ENCODE peak calls at places on chromosomes 3 and 15, in ten cellular contexts. One of them, this sample, is unnamed.

GRCh38 chr15:58535894-58536293 is 104.1 kb downstream of the LIPC start:
- DNase-seq in psoas muscle: no peak
- DNase-seq in fibroblast of lung: no peak
- DNase-seq in adrenal gland: no peak
- DNase-seq in pancreas: no peak
- DNase-seq in left lung: no peak
- DNase-seq in hepatocyte: no peak
- DNase-seq in WERI-Rb-1: no peak
- DNase-seq in left ventricle myocardium inferior: no peak
- DNase-seq in DND-41: no peak
- DNase-seq in this sample: no peak

GRCh38 chr15:72315706-72316370 is 4.1 kb downstream of the CELF6 start:
- DNase-seq in psoas muscle: no peak
- DNase-seq in fibroblast of lung: no peak
- DNase-seq in adrenal gland: no peak
- DNase-seq in pancreas: no peak
- DNase-seq in left lung: no peak
- DNase-seq in hepatocyte: peak; percentile 22
- DNase-seq in WERI-Rb-1: peak; percentile 87
- DNase-seq in left ventricle myocardium inferior: no peak
- DNase-seq in DND-41: peak; percentile 57
- DNase-seq in this sample: no peak

GRCh38 chr15:69160976-69161877 is 792 bp downstream of the GLCE start:
- DNase-seq in psoas muscle: peak; percentile 64
- DNase-seq in fibroblast of lung: peak; percentile 28
- DNase-seq in adrenal gland: peak; percentile 26
- DNase-seq in pancreas: peak; percentile 36
- DNase-seq in left lung: peak; percentile 84
- DNase-seq in hepatocyte: peak; percentile 65
- DNase-seq in WERI-Rb-1: peak; percentile 61
- DNase-seq in left ventricle myocardium inferior: peak; percentile 44
- DNase-seq in DND-41: peak; percentile 30
- DNase-seq in this sample: peak; percentile 32

GRCh38 chr15:66862878-66863335 is 160.9 kb downstream of the SMAD6 start:
- DNase-seq in psoas muscle: peak; percentile 87
- DNase-seq in fibroblast of lung: peak; percentile 75
- DNase-seq in adrenal gland: peak; percentile 76
- DNase-seq in pancreas: peak; percentile 84
- DNase-seq in left lung: peak; percentile 87
- DNase-seq in hepatocyte: peak; percentile 91
- DNase-seq in WERI-Rb-1: peak; percentile 81
- DNase-seq in left ventricle myocardium inferior: peak; percentile 79
- DNase-seq in DND-41: peak; percentile 74
- DNase-seq in this sample: peak; percentile 50

GRCh38 chr15:41417418-41417811 is 520 bp downstream of the RTF1 start:
- DNase-seq in psoas muscle: peak; percentile 67
- DNase-seq in fibroblast of lung: peak; percentile 25
- DNase-seq in adrenal gland: peak; percentile 42
- DNase-seq in pancreas: no peak
- DNase-seq in left lung: no peak
- DNase-seq in hepatocyte: peak; percentile 65
- DNase-seq in WERI-Rb-1: no peak
- DNase-seq in left ventricle myocardium inferior: peak; percentile 32
- DNase-seq in DND-41: no peak
- DNase-seq in this sample: no peak

GRCh38 chr15:82139823-82140268 is 94.0 kb upstream of the MEX3B start:
- DNase-seq in psoas muscle: no peak
- DNase-seq in fibroblast of lung: peak; percentile 58
- DNase-seq in adrenal gland: no peak
- DNase-seq in pancreas: no peak
- DNase-seq in left lung: no peak
- DNase-seq in hepatocyte: peak; percentile 63
- DNase-seq in WERI-Rb-1: no peak
- DNase-seq in left ventricle myocardium inferior: no peak
- DNase-seq in DND-41: no peak
- DNase-seq in this sample: no peak

GRCh38 chr3:171173732-171174131 is 147.2 kb upstream of the SLC2A2 start:
- DNase-seq in psoas muscle: peak; percentile 51
- DNase-seq in fibroblast of lung: no peak
- DNase-seq in adrenal gland: peak; percentile 87
- DNase-seq in pancreas: no peak
- DNase-seq in left lung: no peak
- DNase-seq in hepatocyte: peak; percentile 36
- DNase-seq in WERI-Rb-1: no peak
- DNase-seq in left ventricle myocardium inferior: peak; percentile 25
- DNase-seq in DND-41: no peak
- DNase-seq in this sample: no peak

GRCh38 chr15:31045606-31046005 is 54.2 kb upstream of the MTMR10 start:
- DNase-seq in psoas muscle: no peak
- DNase-seq in fibroblast of lung: no peak
- DNase-seq in adrenal gland: no peak
- DNase-seq in pancreas: no peak
- DNase-seq in left lung: no peak
- DNase-seq in hepatocyte: no peak
- DNase-seq in WERI-Rb-1: no peak
- DNase-seq in left ventricle myocardium inferior: no peak
- DNase-seq in DND-41: no peak
- DNase-seq in this sample: no peak

GRCh38 chr3:32842987-32843386 is 25.2 kb downstream of the TRIM71 start:
- DNase-seq in psoas muscle: no peak
- DNase-seq in fibroblast of lung: no peak
- DNase-seq in adrenal gland: no peak
- DNase-seq in pancreas: no peak
- DNase-seq in left lung: no peak
- DNase-seq in hepatocyte: no peak
- DNase-seq in WERI-Rb-1: peak; percentile 17
- DNase-seq in left ventricle myocardium inferior: no peak
- DNase-seq in DND-41: no peak
- DNase-seq in this sample: no peak

GRCh38 chr3:172607305-172608121 is 84.3 kb upstream of the TNFSF10 start:
- DNase-seq in psoas muscle: no peak
- DNase-seq in fibroblast of lung: peak; percentile 92
- DNase-seq in adrenal gland: no peak
- DNase-seq in pancreas: no peak
- DNase-seq in left lung: no peak
- DNase-seq in hepatocyte: no peak
- DNase-seq in WERI-Rb-1: peak; percentile 21
- DNase-seq in left ventricle myocardium inferior: no peak
- DNase-seq in DND-41: no peak
- DNase-seq in this sample: no peak

GRCh38 chr3:9553949-9554513 is 409 bp upstream of the LHFPL4 start:
- DNase-seq in psoas muscle: no peak
- DNase-seq in fibroblast of lung: no peak
- DNase-seq in adrenal gland: no peak
- DNase-seq in pancreas: no peak
- DNase-seq in left lung: no peak
- DNase-seq in hepatocyte: no peak
- DNase-seq in WERI-Rb-1: peak; percentile 50
- DNase-seq in left ventricle myocardium inferior: no peak
- DNase-seq in DND-41: no peak
- DNase-seq in this sample: no peak

DNA sequence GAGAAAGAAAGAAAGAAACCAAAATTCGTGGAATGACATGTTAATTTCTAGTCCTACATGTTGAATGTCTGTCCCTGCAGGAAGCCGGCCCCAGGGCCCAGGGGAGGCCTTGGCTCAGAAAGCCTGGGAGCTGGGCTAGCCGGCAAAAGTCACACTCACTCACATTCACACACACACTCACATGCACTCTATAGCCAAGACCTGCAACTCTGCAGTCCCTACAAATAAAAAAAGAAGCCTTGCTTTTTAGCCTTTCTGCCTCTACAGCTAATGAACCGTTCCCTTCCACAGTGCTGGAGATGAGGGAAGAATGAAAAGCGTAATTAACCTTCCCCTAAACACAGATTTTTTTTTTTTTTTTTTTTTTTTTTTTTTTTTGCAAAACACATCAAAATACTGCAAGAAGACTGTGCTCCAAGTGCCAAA is 4.4 kb downstream of the MECOM start:
- DNase-seq in psoas muscle: no peak
- DNase-seq in fibroblast of lung: no peak
- DNase-seq in adrenal gland: no peak
- DNase-seq in pancreas: peak; percentile 54
- DNase-seq in left lung: peak; percentile 70
- DNase-seq in hepatocyte: no peak
- DNase-seq in WERI-Rb-1: no peak
- DNase-seq in left ventricle myocardium inferior: peak; percentile 36
- DNase-seq in DND-41: no peak
- DNase-seq in this sample: no peak
- H3K27ac ChIP-seq in psoas muscle: peak overlapping the region; percentile 41
- H3K27ac ChIP-seq in fibroblast of lung: peak overlapping the region; percentile 2
- H3K27ac ChIP-seq in adrenal gland: no peak overlapping the region
- H3K27ac ChIP-seq in pancreas: peak overlapping the region; percentile 54
- H3K27ac ChIP-seq in left lung: peak overlapping the region; percentile 88
- H3K27ac ChIP-seq in hepatocyte: peak overlapping the region; percentile 33
- H3K27ac ChIP-seq in WERI-Rb-1: no peak overlapping the region
- H3K27ac ChIP-seq in left ventricle myocardium inferior: peak overlapping the region; percentile 95
- H3K27ac ChIP-seq in DND-41: no peak overlapping the region
- H3K27ac ChIP-seq in this sample: no peak overlapping the region

GRCh38 chr3:126257984-126258383 is 77.6 kb upstream of the ALDH1L1 start:
- DNase-seq in psoas muscle: no peak
- DNase-seq in fibroblast of lung: no peak
- DNase-seq in adrenal gland: no peak
- DNase-seq in pancreas: no peak
- DNase-seq in left lung: no peak
- DNase-seq in hepatocyte: no peak
- DNase-seq in WERI-Rb-1: no peak
- DNase-seq in left ventricle myocardium inferior: no peak
- DNase-seq in DND-41: no peak
- DNase-seq in this sample: no peak

GRCh38 chr3:126258670-126259069 is 78.3 kb upstream of the ALDH1L1 start:
- DNase-seq in psoas muscle: peak; percentile 49
- DNase-seq in fibroblast of lung: no peak
- DNase-seq in adrenal gland: no peak
- DNase-seq in pancreas: no peak
- DNase-seq in left lung: no peak
- DNase-seq in hepatocyte: no peak
- DNase-seq in WERI-Rb-1: no peak
- DNase-seq in left ventricle myocardium inferior: no peak
- DNase-seq in DND-41: peak; percentile 62
- DNase-seq in this sample: no peak

GRCh38 chr3:126261037-126261436 is 80.7 kb upstream of the ALDH1L1 start:
- DNase-seq in psoas muscle: peak; percentile 86
- DNase-seq in fibroblast of lung: peak; percentile 17
- DNase-seq in adrenal gland: peak; percentile 69
- DNase-seq in pancreas: peak; percentile 68
- DNase-seq in left lung: no peak
- DNase-seq in hepatocyte: peak; percentile 55
- DNase-seq in WERI-Rb-1: peak; percentile 45
- DNase-seq in left ventricle myocardium inferior: peak; percentile 73
- DNase-seq in DND-41: peak; percentile 77
- DNase-seq in this sample: no peak

GRCh38 chr3:126262227-126262626 is 81.8 kb upstream of the ALDH1L1 start:
- DNase-seq in psoas muscle: no peak
- DNase-seq in fibroblast of lung: no peak
- DNase-seq in adrenal gland: no peak
- DNase-seq in pancreas: no peak
- DNase-seq in left lung: no peak
- DNase-seq in hepatocyte: no peak
- DNase-seq in WERI-Rb-1: no peak
- DNase-seq in left ventricle myocardium inferior: no peak
- DNase-seq in DND-41: no peak
- DNase-seq in this sample: no peak

GRCh38 chr3:126259411-126260391 is 79.3 kb upstream of the ALDH1L1 start:
- DNase-seq in psoas muscle: peak; percentile 88
- DNase-seq in fibroblast of lung: no peak
- DNase-seq in adrenal gland: peak; percentile 63
- DNase-seq in pancreas: peak; percentile 78
- DNase-seq in left lung: no peak
- DNase-seq in hepatocyte: peak; percentile 49
- DNase-seq in WERI-Rb-1: peak; percentile 63
- DNase-seq in left ventricle myocardium inferior: peak; percentile 74
- DNase-seq in DND-41: peak; percentile 14
- DNase-seq in this sample: no peak
- TF ChIP-seq CTCF in psoas muscle: peak; percentile 79
- TF ChIP-seq CTCF in fibroblast of lung: peak; percentile 57
- TF ChIP-seq CTCF in adrenal gland: peak; percentile 69
- TF ChIP-seq CTCF in pancreas: peak; percentile 76
- TF ChIP-seq CTCF in left lung: peak; percentile 69
- TF ChIP-seq CTCF in hepatocyte: peak; percentile 50
- TF ChIP-seq CTCF in WERI-Rb-1: peak; percentile 80
- TF ChIP-seq CTCF in left ventricle myocardium inferior: peak; percentile 83
- TF ChIP-seq CTCF in DND-41: peak; percentile 55
- TF ChIP-seq CTCF in this sample: no peak

GRCh38 chr15:73926191-73927002 is at the start of gene LOXL1:
- DNase-seq in psoas muscle: peak; percentile 84
- DNase-seq in fibroblast of lung: peak; percentile 95
- DNase-seq in adrenal gland: peak; percentile 14
- DNase-seq in pancreas: peak; percentile 76
- DNase-seq in left lung: peak; percentile 88
- DNase-seq in hepatocyte: peak; percentile 90
- DNase-seq in WERI-Rb-1: peak; percentile 65
- DNase-seq in left ventricle myocardium inferior: peak; percentile 79
- DNase-seq in DND-41: no peak
- DNase-seq in this sample: no peak
- H3K4me3 ChIP-seq in psoas muscle: peak within 1 kb of the TSS; percentile 66
- H3K4me3 ChIP-seq in fibroblast of lung: peak within 1 kb of the TSS; percentile 82
- H3K4me3 ChIP-seq in adrenal gland: no peak within 1 kb of the TSS
- H3K4me3 ChIP-seq in pancreas: peak within 1 kb of the TSS; percentile 57
- H3K4me3 ChIP-seq in left lung: peak within 1 kb of the TSS; percentile 50
- H3K4me3 ChIP-seq in hepatocyte: peak within 1 kb of the TSS; percentile 88
- H3K4me3 ChIP-seq in WERI-Rb-1: peak within 1 kb of the TSS; percentile 89
- H3K4me3 ChIP-seq in left ventricle myocardium inferior: peak within 1 kb of the TSS; percentile 77
- H3K4me3 ChIP-seq in DND-41: no peak within 1 kb of the TSS
- H3K4me3 ChIP-seq in this sample: peak within 1 kb of the TSS; percentile 79

GRCh38 chr3:188431553-188431952 is 277.6 kb downstream of the LPP start:
- DNase-seq in psoas muscle: no peak
- DNase-seq in fibroblast of lung: peak; percentile 59
- DNase-seq in adrenal gland: no peak
- DNase-seq in pancreas: no peak
- DNase-seq in left lung: no peak
- DNase-seq in hepatocyte: peak; percentile 35
- DNase-seq in WERI-Rb-1: no peak
- DNase-seq in left ventricle myocardium inferior: no peak
- DNase-seq in DND-41: no peak
- DNase-seq in this sample: no peak
- H3K27ac ChIP-seq in psoas muscle: no peak overlapping the region
- H3K27ac ChIP-seq in fibroblast of lung: no peak overlapping the region
- H3K27ac ChIP-seq in adrenal gland: peak overlapping the region; percentile 45
- H3K27ac ChIP-seq in pancreas: no peak overlapping the region
- H3K27ac ChIP-seq in left lung: peak overlapping the region; percentile 86
- H3K27ac ChIP-seq in hepatocyte: peak overlapping the region; percentile 82
- H3K27ac ChIP-seq in WERI-Rb-1: no peak overlapping the region
- H3K27ac ChIP-seq in left ventricle myocardium inferior: peak overlapping the region; percentile 14
- H3K27ac ChIP-seq in DND-41: no peak overlapping the region
- H3K27ac ChIP-seq in this sample: no peak overlapping the region

DNA sequence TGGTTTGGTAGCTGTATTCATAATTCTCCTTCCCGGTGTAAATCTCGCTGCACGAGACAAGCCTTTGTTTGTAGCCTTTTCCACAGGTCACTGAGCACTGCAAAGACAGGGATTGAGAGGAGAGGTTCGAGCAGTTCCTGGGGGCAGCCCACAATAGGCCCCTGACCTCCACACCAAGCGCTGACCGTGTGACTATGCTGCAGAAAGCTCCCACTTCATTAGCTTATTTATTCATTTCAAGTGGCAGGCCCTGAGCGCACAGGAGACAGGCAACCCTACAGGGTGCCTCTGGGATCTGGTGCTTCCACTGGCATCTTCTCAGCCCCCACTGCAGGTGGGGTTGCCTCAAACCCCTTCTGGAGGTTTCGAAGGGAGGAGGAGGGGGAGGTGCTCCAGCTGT is 140.9 kb downstream of the ADAMTS9 start:
- DNase-seq in psoas muscle: no peak
- DNase-seq in fibroblast of lung: no peak
- DNase-seq in adrenal gland: no peak
- DNase-seq in pancreas: no peak
- DNase-seq in left lung: no peak
- DNase-seq in hepatocyte: no peak
- DNase-seq in WERI-Rb-1: no peak
- DNase-seq in left ventricle myocardium inferior: no peak
- DNase-seq in DND-41: no peak
- DNase-seq in this sample: no peak
- TF ChIP-seq CTCF in psoas muscle: no peak
- TF ChIP-seq CTCF in fibroblast of lung: no peak
- TF ChIP-seq CTCF in adrenal gland: no peak
- TF ChIP-seq CTCF in pancreas: no peak
- TF ChIP-seq CTCF in left lung: no peak
- TF ChIP-seq CTCF in hepatocyte: no peak
- TF ChIP-seq CTCF in WERI-Rb-1: no peak
- TF ChIP-seq CTCF in left ventricle myocardium inferior: no peak
- TF ChIP-seq CTCF in DND-41: no peak
- TF ChIP-seq CTCF in this sample: no peak

This sample was measured in CD8-positive, alpha-beta T cell.